ENCODE peak calls at places on chromosomes 12 and 14, in seven cellular contexts. C, R, G, F, I, P and B are unnamed samples. For H3K4me1, the result is how much of the 10 kb centered on the place peaks cover.

GRCh38 chr12:89750821-89751227 is 42.2 kb upstream of the ATP2B1 start:
- DNase-seq in F (no peak), I (no peak), P (no peak), R (no peak), G (no peak), C (no peak), B (no peak)

GRCh38 chr12:108975024-108975593 is 45.8 kb downstream of the SVOP start:
- DNase-seq in P (no peak), I (no peak), R (no peak), C (no peak), F (no peak), G (no peak), B (no peak)

GRCh38 chr14:103686831-103687485 is 28.3 kb downstream of the XRCC3 start:
- DNase-seq in F (peak), I (peak), C (no peak), P (no peak), G (peak), R (no peak), B (no peak)

GRCh38 chr12:109860961-109861360 is 19.4 kb downstream of the GLTP start:
- DNase-seq in C (no peak), F (no peak), P (no peak), R (no peak), I (no peak), G (no peak), B (no peak)

GRCh38 chr12:3523058-3523457 is 32.1 kb downstream of the PRMT8 start:
- DNase-seq in P (no peak), F (no peak), R (no peak), G (no peak), C (no peak), I (no peak), B (no peak)

GRCh38 chr12:132710062-132710421 is 600 bp upstream of the PGAM5 start:
- DNase-seq in C (no peak), G (no peak), P (no peak), R (no peak), I (no peak), F (no peak), B (no peak)

GRCh38 chr12:18998343-18999270 is 130.9 kb upstream of the PLEKHA5 start:
- DNase-seq in G (peak), C (no peak), I (peak), F (no peak), R (no peak), P (no peak), B (no peak)

GRCh38 chr12:53515291-53515680 is 8.0 kb upstream of the NPFF start:
- DNase-seq in P (no peak), C (no peak), R (no peak), F (no peak), I (no peak), G (no peak), B (no peak)

GRCh38 chr12:67333649-67334048 is 64.5 kb downstream of the CAND1 start:
- DNase-seq in R (no peak), F (no peak), P (no peak), C (no peak), I (no peak), G (no peak), B (no peak)

GRCh38 chr14:77043984-77044485 is 15.5 kb upstream of the IRF2BPL start:
- DNase-seq in R (no peak), F (peak), G (no peak), I (no peak), C (no peak), P (no peak), B (peak)

GRCh38 chr12:121036810-121037326 is 2.2 kb downstream of the OASL start:
- DNase-seq in G (peak), I (peak), R (no peak), C (no peak), P (no peak), F (no peak), B (no peak)

GRCh38 chr12:32171211-32171610 is 64.6 kb downstream of the BICD1 start:
- DNase-seq in I (no peak), G (no peak), P (no peak), F (no peak), C (no peak), R (no peak), B (peak)

GRCh38 chr12:14723763-14724162 is 27.4 kb upstream of the GUCY2C start:
- DNase-seq in C (peak), F (peak), G (peak), P (no peak), R (peak), I (peak), B (peak)

GRCh38 chr12:79422060-79422812 is 268.5 kb downstream of the PAWR start:
- DNase-seq in I (no peak), R (no peak), P (no peak), F (no peak), G (no peak), C (no peak), B (no peak)

GRCh38 chr12:79423560-79423959 is 267.2 kb downstream of the PAWR start:
- DNase-seq in P (no peak), I (no peak), F (no peak), R (no peak), C (no peak), G (no peak), B (no peak)

GRCh38 chr12:79426121-79426520 is 264.6 kb downstream of the PAWR start:
- DNase-seq in I (no peak), F (no peak), R (no peak), P (no peak), G (no peak), C (no peak), B (peak)

GRCh38 chr12:79421236-79421740 is 269.5 kb downstream of the PAWR start:
- DNase-seq in C (no peak), F (no peak), G (no peak), R (no peak), I (no peak), P (no peak), B (no peak)

GRCh38 chr12:79424109-79424721 is 266.5 kb downstream of the PAWR start:
- DNase-seq in I (peak), R (no peak), P (no peak), G (peak), F (peak), C (peak), B (peak)
- H2AK5ac ChIP-seq in I (no peak), R (no peak), P (no peak), G (no peak), F (no peak), C (no peak), B (no peak)

DNA sequence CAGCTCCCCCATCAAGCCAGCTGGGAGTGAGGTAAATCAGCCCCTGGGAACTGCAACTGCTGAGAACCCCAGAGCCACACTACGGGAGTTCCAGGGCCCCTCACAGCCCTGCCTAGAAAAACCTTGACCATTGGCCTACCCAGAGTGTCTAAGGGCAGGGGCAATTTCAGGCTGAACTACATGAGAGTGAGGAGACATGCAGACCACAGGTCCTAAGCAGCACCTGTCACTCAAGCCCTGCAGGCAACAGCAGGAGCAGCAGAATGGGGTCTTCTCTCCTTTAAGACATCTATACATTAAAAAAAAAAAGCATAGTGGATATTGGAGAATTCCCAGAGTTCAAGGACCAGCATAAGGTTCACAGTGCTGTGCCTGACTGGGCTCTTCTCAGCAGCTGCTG is 4.9 kb downstream of the NCKAP5L start:
- DNase-seq in G (no peak), F (no peak), R (no peak), I (no peak), P (no peak), C (no peak), B (no peak)
- H3K4me1 ChIP-seq in G (under half), F (under half), R (under half), I (half or more), P (under half), C (under half), B (under half)

GRCh38 chr12:83574142-83574541 is 887.4 kb downstream of the TMTC2 start:
- DNase-seq in R (no peak), C (no peak), I (no peak), P (no peak), G (no peak), F (no peak), B (no peak)

GRCh38 chr12:83575326-83575725 is 888.6 kb downstream of the TMTC2 start:
- DNase-seq in F (no peak), C (no peak), R (no peak), G (no peak), I (no peak), P (no peak), B (no peak)

DNA sequence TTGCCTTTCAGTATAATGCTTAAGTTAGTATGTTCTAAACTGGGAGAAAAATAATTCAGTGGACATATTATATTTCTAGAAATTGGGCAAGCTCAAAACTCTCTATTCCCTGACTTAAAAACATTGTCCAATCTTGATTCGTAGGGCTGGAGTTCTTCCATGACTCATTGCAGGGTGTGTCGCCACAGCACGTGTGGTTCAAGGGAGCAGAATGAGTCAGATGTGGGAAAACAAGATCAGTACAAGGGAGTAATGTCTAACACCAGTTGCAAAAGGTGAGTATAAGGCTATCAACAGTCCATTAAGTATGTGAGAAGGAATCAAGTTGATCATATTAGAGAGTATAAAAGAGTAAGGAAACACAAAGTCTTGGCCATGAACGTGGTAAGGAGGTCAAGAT is 887.0 kb downstream of the TMTC2 start:
- DNase-seq in I (peak), G (no peak), F (peak), R (no peak), P (no peak), C (no peak), B (peak)
- H2AK5ac ChIP-seq in I (no peak), G (no peak), F (no peak), R (no peak), P (no peak), C (no peak), B (no peak)

GRCh38 chr12:69932154-69932553 is 107.1 kb downstream of the MYRFL start:
- DNase-seq in I (no peak), R (peak), G (no peak), F (no peak), C (no peak), P (peak), B (peak)

GRCh38 chr12:69934011-69934410 is 109.0 kb downstream of the MYRFL start:
- DNase-seq in F (no peak), C (no peak), P (no peak), R (no peak), G (no peak), I (no peak), B (no peak)

GRCh38 chr12:69933115-69933552 is 108.1 kb downstream of the MYRFL start:
- DNase-seq in G (no peak), P (peak), I (no peak), R (peak), C (no peak), F (no peak), B (peak)

GRCh38 chr12:69935651-69936100 is 110.6 kb downstream of the MYRFL start:
- DNase-seq in P (no peak), R (no peak), F (no peak), G (no peak), I (no peak), C (no peak), B (peak)

GRCh38 chr12:69936214-69936731 is 111.2 kb downstream of the MYRFL start:
- DNase-seq in R (peak), I (no peak), C (no peak), P (peak), F (peak), G (no peak), B (peak)
- H3K4me1 ChIP-seq in R (under half), I (under half), C (under half), P (under half), F (under half), G (under half), B (under half)

DNA sequence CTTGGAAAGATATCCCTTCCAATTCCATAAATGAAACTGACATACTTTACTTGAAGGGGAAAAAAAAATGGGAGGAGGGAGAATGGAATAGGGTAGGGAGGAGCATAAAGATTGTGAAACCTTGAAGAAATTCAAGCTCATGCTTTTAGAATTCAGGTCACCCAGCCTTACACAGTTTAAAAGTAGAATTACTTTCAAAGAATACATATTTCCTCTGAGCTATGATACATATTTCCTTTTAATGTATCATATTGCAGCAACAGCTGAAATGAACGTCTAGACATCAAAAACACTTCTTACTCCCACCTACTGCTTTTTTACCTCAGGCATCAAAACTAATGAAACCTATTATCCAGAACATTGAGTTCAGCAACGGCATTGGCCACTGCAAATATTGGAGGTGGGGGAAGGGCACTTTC is 156.0 kb downstream of the MED13L start:
- DNase-seq in G (peak), P (no peak), R (no peak), I (no peak), C (no peak), F (no peak), B (no peak)
- H2AK5ac ChIP-seq in G (peak), P (no peak), R (no peak), I (no peak), C (no peak), F (no peak), B (no peak)

DNA sequence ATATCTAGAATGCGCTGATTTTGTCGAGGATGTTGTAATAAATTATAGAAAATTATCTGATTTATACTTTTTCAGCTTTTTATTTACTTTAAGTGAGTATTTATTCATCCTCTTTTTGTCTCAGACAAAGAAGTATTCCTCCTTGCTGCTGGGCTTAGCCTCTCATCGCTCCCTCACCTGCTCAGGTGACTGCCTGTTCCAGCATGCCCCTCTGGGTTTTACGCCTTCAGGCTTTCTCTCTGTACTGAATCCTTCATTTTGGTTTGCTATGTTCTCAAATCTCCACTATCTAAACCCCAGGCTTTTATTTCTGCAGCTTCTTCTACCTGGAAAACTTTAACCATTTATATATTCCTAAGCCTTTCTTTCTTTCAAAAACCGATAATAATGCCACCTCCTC is 1650.9 kb upstream of the SEL1L start:
- DNase-seq in R (no peak), G (no peak), P (no peak), I (no peak), C (no peak), F (no peak), B (no peak)
- H3K4me1 ChIP-seq in R (under half), G (under half), P (under half), I (under half), C (under half), F (under half), B (under half)

DNA sequence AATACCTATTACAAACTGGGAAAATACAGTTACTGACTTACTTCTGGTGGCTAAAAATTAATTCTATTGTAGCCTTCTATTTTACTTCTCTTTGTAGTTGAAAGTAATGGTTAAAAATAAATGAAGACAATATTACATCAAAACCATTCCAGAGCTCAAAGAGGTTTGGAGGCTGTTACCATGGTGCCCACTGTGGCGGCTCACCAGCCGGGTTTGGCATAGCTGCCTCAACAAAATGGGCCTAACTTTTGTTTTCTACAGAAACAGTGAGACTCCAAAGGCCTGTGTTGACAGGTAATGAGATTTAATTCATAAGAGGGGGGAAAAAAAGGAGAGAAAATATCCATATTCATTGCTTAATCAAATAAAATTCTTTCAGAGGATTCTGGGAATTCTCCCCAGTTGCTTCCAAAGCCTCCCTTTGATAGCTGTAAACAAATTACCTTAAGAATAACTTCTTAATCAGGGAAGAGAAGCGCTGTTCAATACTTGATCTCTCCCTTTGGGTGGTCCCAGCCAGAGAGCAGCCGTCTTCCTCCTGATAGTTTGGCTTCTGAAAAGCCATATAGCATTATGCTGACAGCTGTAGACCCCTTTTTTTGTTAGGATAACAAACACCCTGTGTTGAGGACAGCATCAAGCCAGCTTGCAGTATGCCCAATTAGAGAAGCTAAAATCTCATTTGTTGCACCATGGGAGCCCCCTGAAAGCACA is 266.8 kb downstream of the NEDD1 start:
- DNase-seq in G (no peak), F (no peak), P (no peak), I (no peak), C (peak), R (no peak), B (no peak)
- H2AK5ac ChIP-seq in G (no peak), F (no peak), P (no peak), I (peak), C (no peak), R (no peak), B (no peak)

GRCh38 chr14:24843494-24843893 is 206.5 kb downstream of the STXBP6 start:
- DNase-seq in I (peak), P (no peak), R (no peak), F (no peak), C (no peak), G (no peak), B (no peak)
- H3K4me1 ChIP-seq in I (under half), P (under half), R (under half), F (under half), C (under half), G (under half), B (under half)